ENCODE peak calls at places on chromosome 6, in nine cellular contexts. A is epithelial cell of esophagus; M is brain microvascular endothelial cell; F is HCT116; I is HepG2; Q is prostate gland; P is choroid plexus epithelial cell; Z is fibroblast of lung; O is CD4-positive, CD25-positive, alpha-beta regulatory T cell. J is an unnamed sample.

GRCh38 chr6:133594551-133594950 is 294.4 kb upstream of the TCF21 start:
- DNase-seq in O (no peak), I (no peak), M (no peak), P (no peak), Q (no peak), A (no peak), F (no peak), Z (peak; percentile 52), J (peak; percentile 48)

GRCh38 chr6:151494235-151494950 is 576 bp downstream of the CCDC170 start:
- DNase-seq in P (peak; percentile 51), F (no peak), Z (peak; percentile 41), Q (peak; percentile 17), I (peak; percentile 57), M (peak; percentile 32), O (no peak), A (peak; percentile 55), J (peak; percentile 31)

GRCh38 chr6:118894425-118895240 is 681 bp downstream of the ASF1A start:
- DNase-seq in I (peak; percentile 10), F (no peak), Q (peak; percentile 56), O (peak; percentile 78), A (peak; percentile 72), Z (peak; percentile 59), P (peak; percentile 72), M (peak; percentile 39), J (peak; percentile 61)

GRCh38 chr6:1667012-1667804 is 57.5 kb downstream of the FOXC1 start:
- DNase-seq in M (no peak), Z (peak; percentile 58), Q (no peak), I (no peak), P (peak; percentile 8), A (no peak), F (no peak), O (no peak), J (peak; percentile 27)

GRCh38 chr6:133241901-133242760 is 974 bp downstream of the EYA4 start:
- DNase-seq in A (peak; percentile 41), I (no peak), Z (peak; percentile 69), O (no peak), P (peak; percentile 48), M (no peak), F (no peak), Q (no peak), J (peak; percentile 15)

GRCh38 chr6:29951882-29952281 is 9.6 kb downstream of the HLA-A start:
- DNase-seq in M (no peak), Q (no peak), A (no peak), P (no peak), F (no peak), I (no peak), Z (no peak), O (no peak), J (no peak)

GRCh38 chr6:118719351-118720124 is 68.1 kb upstream of the CEP85L start:
- DNase-seq in O (peak; percentile 51), M (no peak), F (no peak), Q (no peak), A (no peak), Z (no peak), P (no peak), I (no peak), J (no peak)

GRCh38 chr6:33781105-33781975 is 7.6 kb downstream of the LEMD2 start:
- DNase-seq in M (peak; percentile 46), P (peak; percentile 72), Z (no peak), O (no peak), I (no peak), A (peak; percentile 41), Q (no peak), F (peak; percentile 48), J (no peak)

GRCh38 chr6:118100763-118101162 is 193.7 kb downstream of the SLC35F1 start:
- DNase-seq in Z (no peak), P (no peak), O (no peak), M (peak; percentile 9), F (no peak), I (no peak), Q (no peak), A (no peak), J (no peak)

GRCh38 chr6:27161946-27162603 is 85.4 kb upstream of the PRSS16 start:
- DNase-seq in Q (no peak), A (peak; percentile 78), O (peak; percentile 64), I (peak; percentile 27), Z (peak; percentile 74), M (peak; percentile 80), F (peak; percentile 62), P (peak; percentile 70), J (peak; percentile 72)

GRCh38 chr6:42727627-42728026 is 5.2 kb upstream of the PRPH2 start:
- DNase-seq in P (peak; percentile 33), Z (peak; percentile 33), M (no peak), O (no peak), I (no peak), A (no peak), Q (no peak), F (no peak), J (no peak)

GRCh38 chr6:42726485-42727083 is 4.2 kb upstream of the PRPH2 start:
- DNase-seq in F (peak; percentile 75), P (peak; percentile 96), I (peak; percentile 84), O (peak; percentile 85), Z (peak; percentile 95), M (peak; percentile 77), Q (peak; percentile 80), A (peak; percentile 88), J (peak; percentile 92)

GRCh38 chr6:42724825-42725224 is 2.4 kb upstream of the PRPH2 start:
- DNase-seq in O (no peak), Z (no peak), I (no peak), A (no peak), M (no peak), P (no peak), Q (no peak), F (no peak), J (no peak)

GRCh38 chr6:42726026-42726425 is 3.6 kb upstream of the PRPH2 start:
- DNase-seq in A (no peak), P (no peak), M (no peak), O (no peak), Q (no peak), F (no peak), I (no peak), Z (peak; percentile 10), J (no peak)

DNA sequence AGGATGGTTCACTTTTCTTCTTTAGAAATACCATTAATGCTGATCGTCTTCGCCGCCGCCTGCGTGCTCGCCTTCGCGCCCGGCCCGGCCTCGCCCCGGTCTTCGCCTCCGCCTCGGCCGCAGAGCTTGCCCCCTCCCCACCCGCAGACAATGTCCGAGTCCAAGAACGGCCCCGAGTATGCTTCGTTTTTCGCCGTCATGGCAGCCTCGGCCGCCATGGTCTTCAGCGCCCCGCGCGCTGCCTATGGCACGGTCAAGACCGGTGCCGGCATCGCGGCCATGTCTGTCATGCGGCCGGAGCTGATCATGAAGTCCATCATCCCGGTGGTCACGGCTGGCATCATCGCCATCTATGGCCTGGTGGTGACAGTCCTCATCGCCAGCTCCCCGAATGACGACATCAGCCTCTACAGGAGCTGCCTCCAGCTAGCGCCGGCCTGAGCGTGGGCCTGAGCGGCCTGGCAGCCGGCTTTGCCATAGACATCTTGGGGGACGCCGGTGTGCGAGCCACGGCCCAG is 4.7 kb upstream of the PRPH2 start:
- DNase-seq in A (no peak), M (no peak), P (peak; percentile 41), O (no peak), I (no peak), Q (no peak), Z (peak; percentile 47), F (no peak), J (no peak)
- H3K4me3 ChIP-seq in A (peak overlapping the region; percentile 47), M (peak overlapping the region; percentile 57), P (peak overlapping the region; percentile 53), O (peak overlapping the region; percentile 96), I (no peak overlapping the region), Q (peak overlapping the region; percentile 34), Z (peak overlapping the region; percentile 29), F (no peak overlapping the region), J (peak overlapping the region; percentile 43)

GRCh38 chr6:147204843-147205311 is 660 bp downstream of the STXBP5 start:
- DNase-seq in F (no peak), M (no peak), Z (peak; percentile 37), I (no peak), P (no peak), O (no peak), Q (no peak), A (peak; percentile 79), J (peak; percentile 42)

GRCh38 chr6:147209762-147210449 is 5.7 kb downstream of the STXBP5 start:
- DNase-seq in A (no peak), M (no peak), P (no peak), F (no peak), O (no peak), Q (no peak), Z (no peak), I (no peak), J (no peak)

GRCh38 chr6:147207351-147207750 is 3.1 kb downstream of the STXBP5 start:
- DNase-seq in F (no peak), Q (no peak), M (no peak), Z (peak; percentile 38), O (no peak), P (peak; percentile 51), A (no peak), I (no peak), J (peak; percentile 54)

GRCh38 chr6:147205690-147206600 is 1.7 kb downstream of the STXBP5 start:
- DNase-seq in P (peak; percentile 61), Z (peak; percentile 56), F (no peak), A (no peak), O (no peak), Q (no peak), I (peak; percentile 32), M (peak; percentile 16), J (peak; percentile 78)

GRCh38 chr6:147207851-147208754 is 3.9 kb downstream of the STXBP5 start:
- DNase-seq in F (no peak), O (no peak), I (no peak), P (no peak), Q (no peak), M (no peak), A (no peak), Z (no peak), J (no peak)
- H3K4me3 ChIP-seq in F (no peak overlapping the region), O (peak overlapping the region; percentile 19), I (no peak overlapping the region), P (peak overlapping the region; percentile 22), Q (no peak overlapping the region), M (no peak overlapping the region), A (no peak overlapping the region), Z (no peak overlapping the region), J (no peak overlapping the region)

DNA sequence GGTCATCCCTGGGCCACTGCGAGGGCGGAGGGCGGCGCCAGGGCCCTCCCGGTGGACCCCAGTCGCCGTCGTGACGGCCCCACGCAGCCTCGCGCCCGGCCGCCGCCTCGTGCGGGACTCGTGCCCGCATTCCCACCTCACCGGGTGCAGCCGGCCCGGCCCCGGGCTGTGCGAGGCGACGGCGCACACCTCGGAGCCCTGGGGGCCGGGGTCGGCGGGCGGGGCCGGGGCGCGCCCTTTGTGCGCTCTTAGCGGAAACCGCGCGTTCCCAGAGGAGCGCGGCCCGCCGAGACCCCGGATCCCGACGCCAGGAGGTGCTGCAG is 5.5 kb upstream of the DLL1 start:
- DNase-seq in F (no peak), P (no peak), Q (no peak), O (no peak), Z (no peak), M (no peak), I (no peak), A (no peak), J (no peak)
- H3K4me3 ChIP-seq in F (no peak overlapping the region), P (no peak overlapping the region), Q (peak overlapping the region; percentile 49), O (no peak overlapping the region), Z (no peak overlapping the region), M (no peak overlapping the region), I (no peak overlapping the region), A (peak overlapping the region; percentile 40), J (no peak overlapping the region)

DNA sequence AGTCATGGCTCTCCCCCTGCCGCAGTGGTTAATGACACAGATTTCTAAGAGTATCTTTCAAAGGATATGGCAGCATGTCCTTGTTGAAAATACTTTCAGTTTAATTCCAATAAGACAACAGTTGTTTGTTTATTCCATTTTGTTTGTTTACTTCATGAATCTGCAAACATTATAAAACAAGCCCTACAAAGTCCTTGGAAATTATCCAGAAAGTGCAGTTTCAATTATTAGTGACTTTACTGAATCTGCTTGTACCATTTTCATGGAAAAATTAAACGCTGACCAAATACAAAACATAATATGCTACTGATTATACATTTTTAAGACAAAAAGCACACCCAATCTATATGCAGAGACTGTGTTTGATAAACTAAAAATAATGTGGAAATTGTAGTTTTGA is 3.3 kb downstream of the HEY2 start:
- DNase-seq in O (no peak), M (no peak), Q (no peak), A (no peak), P (no peak), Z (no peak), I (no peak), F (no peak), J (no peak)
- H3K4me3 ChIP-seq in O (no peak overlapping the region), M (no peak overlapping the region), Q (no peak overlapping the region), A (no peak overlapping the region), P (no peak overlapping the region), Z (no peak overlapping the region), I (no peak overlapping the region), F (no peak overlapping the region), J (no peak overlapping the region)

J was measured in fibroblast of mammary gland.